ENCODE peak calls at places on chromosomes 5 and 9, in seven cellular contexts. I is uterus, L is IMR-90, Z is stomach, O is HCT116, M is lower leg skin, B is A549. J is an unnamed sample.

GRCh38 chr5:119386945-119387344 is 31.1 kb downstream of the TNFAIP8 start:
- DNase-seq in I (peak; percentile 27), L (peak; percentile 46), Z (peak; percentile 27), O (no peak), M (no peak), B (no peak), J (no peak)

GRCh38 chr5:131607418-131607817 is 27.6 kb downstream of the RAPGEF6 start:
- DNase-seq in I (no peak), L (no peak), Z (no peak), O (no peak), M (no peak), B (no peak), J (no peak)

GRCh38 chr9:126515001-126515872 is 98.5 kb upstream of the LMX1B start:
- DNase-seq in I (no peak), L (no peak), Z (no peak), O (no peak), M (no peak), B (no peak), J (no peak)

GRCh38 chr5:146682899-146683298 is 166.9 kb upstream of the GPR151 start:
- DNase-seq in I (no peak), L (no peak), Z (no peak), O (no peak), M (no peak), B (no peak), J (no peak)

GRCh38 chr5:52692039-52692438 is 95.7 kb upstream of the ITGA1 start:
- DNase-seq in I (no peak), L (peak; percentile 87), Z (no peak), O (no peak), M (no peak), B (no peak), J (no peak)

GRCh38 chr5:20601678-20602100 is 613.7 kb upstream of the CDH18 start:
- DNase-seq in I (no peak), L (no peak), Z (no peak), O (no peak), M (no peak), B (peak; percentile 48), J (no peak)

GRCh38 chr5:1901081-1901480 is 18.4 kb upstream of the IRX4 start:
- DNase-seq in I (no peak), L (no peak), Z (no peak), O (no peak), M (no peak), B (no peak), J (no peak)

GRCh38 chr5:103519550-103519949 is 43.0 kb downstream of the NUDT12 start:
- DNase-seq in I (no peak), L (peak; percentile 8), Z (no peak), O (no peak), M (no peak), B (peak; percentile 13), J (no peak)

GRCh38 chr5:108521841-108522506 is 140.1 kb upstream of the FBXL17 start:
- DNase-seq in I (no peak), L (peak; percentile 72), Z (no peak), O (peak; percentile 52), M (peak; percentile 16), B (peak; percentile 63), J (no peak)

GRCh38 chr5:26003966-26004365 is 1034.4 kb downstream of the CDH9 start:
- DNase-seq in I (no peak), L (no peak), Z (no peak), O (no peak), M (no peak), B (peak; percentile 26), J (no peak)

GRCh38 chr9:16579872-16580432 is 290.5 kb downstream of the BNC2 start:
- DNase-seq in I (no peak), L (no peak), Z (no peak), O (no peak), M (no peak), B (no peak), J (no peak)

GRCh38 chr5:37174928-37175327 is 74.2 kb downstream of the CPLANE1 start:
- DNase-seq in I (no peak), L (no peak), Z (no peak), O (no peak), M (no peak), B (no peak), J (no peak)
- TF ChIP-seq POLR2A in I (no peak), L (no peak), Z (no peak), O (no peak), M (no peak), B (no peak), J (no peak)

GRCh38 chr5:150492621-150493020 is 15.3 kb upstream of the NDST1 start:
- DNase-seq in I (no peak), L (peak; percentile 87), Z (no peak), O (no peak), M (no peak), B (peak; percentile 69), J (no peak)
- TF ChIP-seq POLR2A in I (no peak), L (no peak), Z (no peak), O (no peak), M (no peak), B (no peak), J (no peak)

GRCh38 chr9:120892748-120893584 is 16.0 kb upstream of the PHF19 start:
- DNase-seq in I (no peak), L (peak; percentile 94), Z (no peak), O (no peak), M (no peak), B (no peak), J (no peak)

GRCh38 chr9:120893585-120893857 is 16.5 kb upstream of the PHF19 start:
- DNase-seq in I (no peak), L (peak; percentile 73), Z (no peak), O (no peak), M (no peak), B (no peak), J (no peak)

GRCh38 chr9:120894404-120895226 is 17.6 kb upstream of the PHF19 start:
- DNase-seq in I (no peak), L (no peak), Z (peak; percentile 50), O (no peak), M (no peak), B (no peak), J (no peak)

GRCh38 chr9:120892177-120892747 is 15.3 kb upstream of the PHF19 start:
- DNase-seq in I (no peak), L (no peak), Z (no peak), O (no peak), M (no peak), B (no peak), J (no peak)

GRCh38 chr9:120893917-120894316 is 16.9 kb upstream of the PHF19 start:
- DNase-seq in I (no peak), L (no peak), Z (no peak), O (no peak), M (no peak), B (no peak), J (no peak)
- TF ChIP-seq POLR2A in I (no peak), L (no peak), Z (no peak), O (no peak), M (no peak), B (no peak), J (no peak)

GRCh38 chr9:87497604-87498045 is at the start of gene DAPK1:
- DNase-seq in I (peak; percentile 34), L (no peak), Z (peak; percentile 79), O (peak; percentile 23), M (peak; percentile 31), B (peak; percentile 79), J (peak; percentile 29)
- TF ChIP-seq POLR2A in I (peak; percentile 25), L (no peak), Z (no peak), O (no peak), M (no peak), B (peak; percentile 37), J (no peak)

DNA sequence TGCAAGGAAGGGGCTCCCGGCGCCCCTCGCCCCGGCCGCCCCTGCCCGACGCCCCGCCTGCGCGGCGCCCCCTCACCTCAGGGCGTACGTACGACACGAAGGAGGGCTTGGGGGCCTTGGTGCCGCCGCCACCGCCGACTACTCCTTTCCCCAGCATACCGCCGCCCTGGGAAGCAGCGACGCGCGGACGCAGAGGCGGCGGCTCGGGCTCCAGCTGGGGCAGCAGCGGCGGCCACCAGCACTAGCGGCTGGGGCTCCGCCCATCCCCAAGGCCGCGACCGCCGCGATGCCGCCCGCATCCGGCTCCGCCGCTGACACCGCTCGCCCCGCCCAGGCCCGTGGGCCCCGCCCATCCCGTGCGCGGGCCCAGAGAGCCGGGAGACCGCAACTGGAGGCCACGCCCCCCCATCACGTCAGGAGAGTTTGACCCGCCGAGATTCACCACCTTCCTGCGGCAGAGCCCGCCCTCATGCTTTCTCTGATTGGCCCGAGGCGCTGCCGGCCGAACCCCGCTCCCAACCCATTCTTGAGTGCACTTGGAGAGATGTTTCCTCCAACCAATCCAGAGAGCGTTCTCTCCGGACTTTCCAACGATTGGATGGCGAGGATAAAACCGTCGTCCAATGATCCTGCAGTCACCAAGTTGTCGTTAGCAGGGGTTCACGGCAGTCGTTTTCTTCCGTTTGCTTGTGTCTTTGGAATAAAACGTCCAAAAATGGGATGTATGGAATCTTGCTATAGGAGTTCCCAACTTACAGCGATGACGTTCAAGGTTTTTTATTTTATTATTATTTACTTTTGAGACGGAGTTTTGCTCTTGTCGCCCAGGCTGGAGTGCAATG is at the start of gene MTMR12:
- DNase-seq in I (peak; percentile 100), L (peak; percentile 99), Z (peak; percentile 100), O (peak; percentile 98), M (peak; percentile 99), B (peak; percentile 99), J (peak; percentile 95)
- TF ChIP-seq POLR2A in I (peak; percentile 92), L (peak; percentile 87), Z (no peak), O (peak; percentile 71), M (no peak), B (peak; percentile 92), J (peak; percentile 74)

GRCh38 chr5:179818746-179819295 is 1.9 kb upstream of the SQSTM1 start:
- DNase-seq in I (peak; percentile 97), L (peak; percentile 95), Z (peak; percentile 98), O (peak; percentile 72), M (peak; percentile 95), B (peak; percentile 98), J (peak; percentile 87)

GRCh38 chr5:179820127-179820482 is 600 bp upstream of the SQSTM1 start:
- DNase-seq in I (no peak), L (no peak), Z (no peak), O (no peak), M (no peak), B (peak; percentile 60), J (no peak)

GRCh38 chr5:179821298-179822058 is 773 bp downstream of the SQSTM1 start:
- DNase-seq in I (peak; percentile 97), L (peak; percentile 90), Z (peak; percentile 96), O (peak; percentile 81), M (peak; percentile 95), B (peak; percentile 92), J (peak; percentile 95)

GRCh38 chr5:179820483-179821297 is at the start of gene SQSTM1:
- DNase-seq in I (peak; percentile 81), L (peak; percentile 74), Z (peak; percentile 84), O (no peak), M (peak; percentile 68), B (peak; percentile 87), J (peak; percentile 86)

DNA sequence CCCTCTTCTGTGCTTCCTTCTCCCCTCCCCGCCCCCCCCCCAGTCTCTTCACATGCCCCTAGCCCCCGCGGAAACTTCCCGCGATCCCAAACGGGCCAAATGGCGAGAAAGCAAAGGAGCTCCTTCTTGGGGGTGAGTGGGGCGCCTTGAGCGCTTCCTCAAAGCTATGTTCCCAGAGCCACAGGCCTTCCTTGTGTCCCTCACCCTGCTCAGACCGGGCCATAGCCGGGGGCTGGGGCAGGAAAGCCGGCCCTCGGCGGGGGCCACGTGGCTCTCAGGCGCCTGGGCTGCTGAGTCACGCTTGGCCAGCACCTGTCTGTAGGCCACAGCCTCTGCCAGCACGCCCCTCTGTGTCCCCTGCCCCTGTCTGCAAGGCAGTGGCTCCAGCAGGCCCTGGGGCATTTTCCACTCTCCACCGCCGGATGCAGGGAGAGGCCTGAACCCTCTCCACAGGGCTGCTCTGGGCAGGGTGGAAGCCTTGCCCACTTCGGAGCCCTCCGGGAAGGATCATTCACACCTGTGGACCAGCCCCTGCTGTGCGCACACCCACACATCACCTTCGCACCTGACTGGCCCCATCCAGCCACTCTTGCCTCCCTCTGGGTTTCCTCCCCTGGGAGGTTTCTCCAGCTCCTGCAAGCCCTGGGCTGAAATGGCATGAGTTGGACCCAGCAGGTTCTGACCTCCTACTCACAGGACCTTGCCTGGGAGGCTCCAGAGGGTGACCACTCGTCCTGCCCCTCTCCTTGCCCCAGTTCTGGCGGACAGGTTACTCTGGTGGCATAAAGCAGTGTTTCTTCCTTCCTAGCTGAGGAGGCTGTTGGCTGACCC is 1.2 kb upstream of the SQSTM1 start:
- DNase-seq in I (peak; percentile 77), L (peak; percentile 77), Z (peak; percentile 77), O (no peak), M (peak; percentile 56), B (peak; percentile 89), J (no peak)
- TF ChIP-seq POLR2A in I (no peak), L (peak; percentile 54), Z (no peak), O (no peak), M (no peak), B (no peak), J (no peak)